ENCODE peak calls at places on chromosomes 1 and 21, in ten cellular contexts. U, V, C, M, J, N, G, D, S and B are unnamed samples.
A peak's percentile ranks its signal among the peaks of the same experiment; 100 is the strongest.

GRCh38 chr1:150280138-150280707 is 2.1 kb upstream of the CIART start:
- DNase-seq in D (no peak), M (no peak), S (no peak), N (no peak), V (no peak), J (no peak), C (peak; percentile 91), G (no peak), U (no peak), B (no peak)

GRCh38 chr21:43266534-43266933 is 97.7 kb downstream of the CRYAA start:
- DNase-seq in U (peak; percentile 7), J (peak; percentile 72), C (no peak), N (no peak), M (no peak), D (peak; percentile 69), S (no peak), G (no peak), V (no peak), B (no peak)

GRCh38 chr1:57089855-57090254 is 124.0 kb upstream of the C8B start:
- DNase-seq in U (no peak), S (no peak), M (no peak), N (no peak), V (no peak), D (no peak), G (no peak), C (no peak), J (no peak), B (no peak)

GRCh38 chr1:42035205-42035829 is 116.6 kb upstream of the HIVEP3 start:
- DNase-seq in N (no peak), G (peak; percentile 48), U (peak; percentile 34), M (no peak), S (peak; percentile 63), D (no peak), J (peak; percentile 38), V (peak; percentile 40), C (peak; percentile 77), B (no peak)

GRCh38 chr1:3501856-3502665 is 47.6 kb downstream of the ARHGEF16 start:
- DNase-seq in J (peak; percentile 47), S (peak; percentile 55), M (no peak), G (peak; percentile 50), D (peak; percentile 1), N (no peak), C (peak; percentile 86), U (peak; percentile 39), V (peak; percentile 73), B (peak; percentile 30)

GRCh38 chr1:6805004-6805416 is 19.8 kb downstream of the CAMTA1 start:
- DNase-seq in N (no peak), D (peak; percentile 23), C (no peak), J (peak; percentile 37), M (no peak), G (no peak), V (no peak), U (no peak), S (no peak), B (no peak)

GRCh38 chr21:33856893-33857527 is 58.6 kb downstream of the ATP5PO start:
- DNase-seq in U (no peak), D (no peak), C (no peak), J (no peak), M (no peak), V (no peak), S (no peak), N (no peak), G (no peak), B (no peak)

GRCh38 chr1:92409946-92410345 is 76.8 kb downstream of the GFI1 start:
- DNase-seq in S (no peak), D (no peak), J (no peak), N (no peak), U (no peak), M (no peak), V (no peak), G (no peak), C (no peak), B (no peak)

GRCh38 chr1:19704247-19705113 is 39.8 kb downstream of the HTR6 start:
- DNase-seq in C (peak; percentile 70), G (peak; percentile 71), D (peak; percentile 47), S (peak; percentile 69), U (peak; percentile 74), J (peak; percentile 78), M (peak; percentile 33), V (peak; percentile 53), N (peak; percentile 28), B (peak; percentile 13)

GRCh38 chr1:200794506-200795065 is 55.9 kb downstream of the CAMSAP2 start:
- DNase-seq in D (no peak), S (no peak), M (no peak), G (no peak), C (no peak), N (no peak), U (no peak), J (peak; percentile 49), V (no peak), B (no peak)

GRCh38 chr1:63651110-63651776 is 58.0 kb downstream of the PGM1 start:
- DNase-seq in C (no peak), M (no peak), S (no peak), V (no peak), U (peak; percentile 36), G (no peak), D (no peak), N (no peak), J (peak; percentile 16), B (no peak)

GRCh38 chr1:75632350-75632949 is 21.5 kb upstream of the SLC44A5 start:
- DNase-seq in M (no peak), D (peak; percentile 40), N (peak; percentile 8), S (no peak), U (peak; percentile 17), J (peak; percentile 62), G (no peak), V (no peak), C (no peak), B (peak; percentile 19)

GRCh38 chr1:38578444-38578951 is 281.1 kb downstream of the RRAGC start:
- DNase-seq in D (no peak), S (no peak), V (no peak), J (no peak), C (peak; percentile 39), U (no peak), G (no peak), M (no peak), N (no peak), B (no peak)

GRCh38 chr1:90573736-90574135 is 143.4 kb downstream of the BARHL2 start:
- DNase-seq in M (no peak), D (no peak), V (no peak), N (no peak), G (no peak), S (no peak), C (no peak), U (no peak), J (no peak), B (no peak)

GRCh38 chr21:35738342-35738961 is 321.9 kb downstream of the SETD4 start:
- DNase-seq in J (no peak), V (peak; percentile 42), D (peak; percentile 76), C (no peak), N (no peak), S (no peak), U (peak; percentile 46), G (peak; percentile 39), M (no peak), B (no peak)
- TF ChIP-seq CTCF in J (no peak), V (no peak), D (no peak), C (no peak), N (no peak), S (no peak), U (no peak), G (no peak), M (no peak), B (no peak)

GRCh38 chr1:234962340-234962989 is 166.2 kb downstream of the TOMM20 start:
- DNase-seq in G (no peak), J (peak; percentile 99), V (no peak), N (peak; percentile 100), D (peak; percentile 73), U (peak; percentile 99), M (peak; percentile 98), S (no peak), C (no peak), B (no peak)
- H3K4me3 ChIP-seq in G (no peak overlapping the region), J (peak overlapping the region; percentile 9), V (peak overlapping the region; percentile 38), N (no peak overlapping the region), D (no peak overlapping the region), U (no peak overlapping the region), M (peak overlapping the region; percentile 40), S (peak overlapping the region; percentile 18), C (no peak overlapping the region), B (no peak overlapping the region)

GRCh38 chr1:227902641-227902990 is 45.1 kb downstream of the WNT9A start:
- DNase-seq in N (no peak), J (no peak), V (no peak), U (no peak), D (no peak), M (no peak), G (no peak), S (peak; percentile 8), C (no peak), B (no peak)

GRCh38 chr1:227900571-227901051 is 47.1 kb downstream of the WNT9A start:
- DNase-seq in N (no peak), G (no peak), M (no peak), C (no peak), D (no peak), S (peak; percentile 2), J (no peak), V (no peak), U (no peak), B (peak; percentile 47)

GRCh38 chr1:227901239-227901905 is 46.4 kb downstream of the WNT9A start:
- DNase-seq in U (no peak), D (no peak), M (no peak), V (no peak), N (no peak), J (no peak), S (peak; percentile 7), C (no peak), G (no peak), B (no peak)

GRCh38 chr1:227903061-227903521 is 44.6 kb downstream of the WNT9A start:
- DNase-seq in V (no peak), J (no peak), S (peak; percentile 12), G (no peak), N (no peak), U (no peak), M (no peak), D (no peak), C (no peak), B (no peak)

DNA sequence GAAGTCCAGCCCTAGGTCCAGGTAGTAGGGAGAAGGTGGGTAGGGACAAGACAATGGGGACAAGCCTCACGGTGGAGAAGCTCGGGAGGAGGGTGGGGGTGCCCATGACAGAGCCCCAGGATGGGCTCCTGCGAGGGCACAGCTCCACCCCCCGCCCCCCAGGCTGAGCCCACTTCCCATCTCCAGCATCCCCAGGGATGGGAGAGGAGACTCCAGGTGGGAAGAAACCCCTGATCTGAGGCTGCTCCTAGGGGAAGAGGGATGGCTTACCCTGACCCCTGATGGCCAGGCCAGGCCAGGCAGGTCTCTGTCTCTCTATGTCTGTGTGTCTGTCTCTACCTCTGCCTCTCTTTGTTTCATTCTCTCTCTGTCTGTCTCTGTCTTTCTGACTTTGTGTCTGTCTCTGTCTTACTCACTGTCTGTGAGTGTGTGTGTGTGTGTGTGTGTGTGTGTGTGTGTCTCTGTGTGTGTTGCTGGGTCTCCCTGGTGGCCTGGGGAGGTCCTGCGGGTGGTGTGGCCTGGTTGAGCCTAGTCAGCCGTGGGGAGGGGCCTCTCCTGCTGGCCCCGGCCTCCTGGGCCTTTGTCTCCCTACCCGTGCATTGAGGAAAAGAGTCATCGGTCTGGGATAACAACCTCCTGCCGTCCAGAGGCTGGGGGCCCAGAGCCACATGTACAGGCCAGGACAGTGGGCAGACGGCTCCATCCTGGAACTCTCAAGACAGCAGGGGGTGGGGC is 45.7 kb downstream of the WNT9A start:
- DNase-seq in D (no peak), G (no peak), U (peak; percentile 52), S (peak; percentile 4), C (no peak), V (no peak), N (no peak), J (peak; percentile 38), M (no peak), B (no peak)
- TF ChIP-seq CTCF in D (no peak), G (no peak), U (peak; percentile 13), S (no peak), C (no peak), V (no peak), N (no peak), J (no peak), M (no peak), B (peak; percentile 15)

GRCh38 chr1:13782634-13782995 is 82.6 kb downstream of the PRDM2 start:
- DNase-seq in S (no peak), M (no peak), D (no peak), C (no peak), U (no peak), J (no peak), G (no peak), V (no peak), N (no peak), B (no peak)
- H3K4me3 ChIP-seq in S (no peak overlapping the region), M (no peak overlapping the region), D (no peak overlapping the region), C (no peak overlapping the region), U (no peak overlapping the region), J (no peak overlapping the region), G (no peak overlapping the region), V (peak overlapping the region; percentile 41), N (no peak overlapping the region), B (no peak overlapping the region)